ENCODE peak calls at places on chromosomes 16 and 17, in six cellular contexts. U is HCT116, L is H1, C is K562, K is endothelial cell of umbilical vein, N is GM23338. T is an unnamed sample. For H3K36me3, the result is how much of the 10 kb centered on the place peaks cover.

GRCh38 chr16:53090591-53091507 is 36.1 kb downstream of the CHD9 start:
- DNase-seq in U (no peak), L (no peak), C (no peak), K (peak), N (no peak), T (no peak)

GRCh38 chr16:84314814-84315213 is 20.1 kb downstream of the WFDC1 start:
- DNase-seq in U (no peak), L (no peak), C (no peak), K (no peak), N (no peak), T (no peak)

GRCh38 chr16:11032922-11033291 is 88.5 kb downstream of the CLEC16A start:
- DNase-seq in U (no peak), L (no peak), C (no peak), K (no peak), N (peak), T (no peak)

GRCh38 chr17:65553646-65554567 is 7.5 kb downstream of the AXIN2 start:
- DNase-seq in U (no peak), L (no peak), C (no peak), K (no peak), N (no peak), T (no peak)

GRCh38 chr17:68248199-68248825 is 469 bp downstream of the AMZ2 start:
- DNase-seq in U (no peak), L (no peak), C (no peak), K (no peak), N (no peak), T (no peak)

GRCh38 chr17:80254396-80255241 is 6.0 kb upstream of the RNF213 start:
- DNase-seq in U (peak), L (no peak), C (peak), K (peak), N (no peak), T (no peak)

GRCh38 chr17:4344926-4345325 is 21.5 kb downstream of the UBE2G1 start:
- DNase-seq in U (no peak), L (no peak), C (no peak), K (no peak), N (no peak), T (no peak)

GRCh38 chr16:86229283-86229682 is 281.0 kb upstream of the FOXF1 start:
- DNase-seq in U (no peak), L (no peak), C (no peak), K (no peak), N (no peak), T (no peak)

GRCh38 chr16:10037771-10038170 is 144.5 kb downstream of the GRIN2A start:
- DNase-seq in U (no peak), L (no peak), C (no peak), K (no peak), N (no peak), T (no peak)

GRCh38 chr16:29898786-29899515 is 399 bp downstream of the SEZ6L2 start:
- DNase-seq in U (no peak), L (peak), C (peak), K (no peak), N (peak), T (no peak)

GRCh38 chr17:31313982-31314787 is at the start of gene EVI2B:
- DNase-seq in U (no peak), L (no peak), C (no peak), K (peak), N (no peak), T (peak)

GRCh38 chr17:7021993-7022778 is 664 bp upstream of the BCL6B start:
- DNase-seq in U (no peak), L (peak), C (peak), K (peak), N (peak), T (no peak)

GRCh38 chr17:72976971-72977767 is 115.3 kb downstream of the SLC39A11 start:
- DNase-seq in U (peak), L (no peak), C (peak), K (peak), N (no peak), T (no peak)

GRCh38 chr17:38870259-38871165 is 654 bp downstream of the LASP1 start:
- DNase-seq in U (no peak), L (peak), C (peak), K (peak), N (peak), T (no peak)

GRCh38 chr17:61389670-61390478 is 9.8 kb upstream of the TBX2 start:
- DNase-seq in U (no peak), L (peak), C (peak), K (peak), N (peak), T (no peak)

GRCh38 chr16:76970087-76970744 is 220.8 kb upstream of the MON1B start:
- DNase-seq in U (no peak), L (no peak), C (no peak), K (peak), N (no peak), T (no peak)

GRCh38 chr16:81403601-81404391 is 40.8 kb upstream of the CMIP start:
- DNase-seq in U (peak), L (peak), C (peak), K (peak), N (peak), T (no peak)

GRCh38 chr17:47978324-47978723 is 7.4 kb downstream of the CDK5RAP3 start:
- DNase-seq in U (no peak), L (peak), C (peak), K (peak), N (peak), T (no peak)

GRCh38 chr17:496761-497586 is 144.4 kb upstream of the RPH3AL start:
- DNase-seq in U (no peak), L (no peak), C (no peak), K (no peak), N (no peak), T (no peak)

GRCh38 chr17:67467500-67468481 is 90.7 kb downstream of the PITPNC1 start:
- DNase-seq in U (no peak), L (no peak), C (no peak), K (no peak), N (no peak), T (no peak)

GRCh38 chr17:67471118-67471517 is 94.0 kb downstream of the PITPNC1 start:
- DNase-seq in U (no peak), L (no peak), C (no peak), K (no peak), N (no peak), T (no peak)

GRCh38 chr16:30356401-30357084 is 1.4 kb upstream of the CD2BP2 start:
- DNase-seq in U (no peak), L (no peak), C (no peak), K (no peak), N (no peak), T (no peak)

GRCh38 chr16:31181102-31181830 is 1.3 kb downstream of the FUS start:
- DNase-seq in U (no peak), L (no peak), C (peak), K (peak), N (no peak), T (no peak)

GRCh38 chr17:56595831-56596740 is 2.6 kb downstream of the NOG start:
- DNase-seq in U (no peak), L (peak), C (no peak), K (no peak), N (peak), T (no peak)

GRCh38 chr17:15910791-15911190 is 34.1 kb upstream of the ADORA2B start:
- DNase-seq in U (no peak), L (no peak), C (no peak), K (no peak), N (no peak), T (no peak)

GRCh38 chr17:81295678-81296381 is 723 bp upstream of the SLC38A10 start:
- DNase-seq in U (peak), L (no peak), C (no peak), K (peak), N (peak), T (no peak)

GRCh38 chr17:82884923-82885322 is 45.1 kb upstream of the ZNF750 start:
- DNase-seq in U (no peak), L (no peak), C (no peak), K (no peak), N (no peak), T (no peak)

GRCh38 chr16:31130899-31131298 is 4.6 kb downstream of the PRSS8 start:
- DNase-seq in U (no peak), L (peak), C (no peak), K (no peak), N (peak), T (no peak)

GRCh38 chr17:14670861-14671260 is 370.0 kb downstream of the HS3ST3B1 start:
- DNase-seq in U (no peak), L (no peak), C (no peak), K (no peak), N (no peak), T (no peak)

GRCh38 chr16:661184-661821 is 6.6 kb upstream of the RHOT2 start:
- DNase-seq in U (no peak), L (no peak), C (no peak), K (no peak), N (no peak), T (no peak)

GRCh38 chr16:80009971-80010659 is 409.6 kb upstream of the MAF start:
- DNase-seq in U (no peak), L (no peak), C (no peak), K (no peak), N (no peak), T (no peak)
- TF ChIP-seq POLR2AphosphoS5 in U (no peak), L (no peak), C (no peak), K (no peak), N (no peak), T (no peak)

DNA sequence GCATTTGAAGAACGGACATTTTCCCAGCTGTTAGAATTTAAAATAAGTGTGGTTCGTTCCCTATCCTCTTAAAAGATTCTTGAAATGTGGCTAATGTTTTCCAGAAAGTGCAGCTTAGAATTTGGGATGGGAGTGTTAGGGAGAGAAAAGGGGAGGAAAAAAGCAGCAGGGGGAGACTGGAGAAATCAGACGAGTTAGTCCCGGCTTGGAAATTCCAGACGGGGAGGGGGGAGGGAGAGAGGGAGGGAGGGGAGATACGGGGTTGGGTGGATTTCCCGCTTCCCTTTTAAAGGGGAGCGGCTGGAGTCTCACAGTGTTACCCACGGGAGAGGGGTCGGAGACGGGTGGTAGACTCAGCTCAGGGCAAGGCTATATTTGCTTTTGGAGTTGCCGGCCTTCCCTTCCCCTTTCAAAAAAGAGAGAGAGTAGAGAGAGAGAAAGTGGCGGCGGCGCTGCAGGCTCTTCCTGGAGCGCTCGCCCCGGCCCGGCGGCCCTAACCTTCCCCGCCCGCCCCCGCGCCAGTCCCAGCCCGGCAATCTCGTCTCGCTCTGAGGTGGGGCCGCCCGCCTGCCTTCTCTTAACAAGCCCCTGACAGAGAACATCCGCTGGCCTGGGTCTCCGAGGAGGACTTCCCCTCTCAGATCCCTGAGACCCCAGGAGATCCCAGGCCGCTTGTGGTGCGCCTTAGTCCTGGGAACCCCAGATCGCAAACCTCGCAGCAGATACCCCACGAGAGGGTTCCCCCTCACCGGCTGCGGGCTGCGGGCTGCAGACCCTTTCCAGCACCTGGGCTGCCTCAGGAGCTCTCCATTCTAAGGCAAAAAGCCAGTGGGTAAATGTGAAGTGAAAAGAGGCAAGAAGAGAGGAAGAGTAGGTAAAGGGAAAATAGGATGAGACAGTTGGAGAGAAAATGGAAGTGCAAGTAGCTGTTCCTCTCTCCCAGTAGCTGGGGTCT is 6.6 kb downstream of the IGF2BP1 start:
- DNase-seq in U (no peak), L (peak), C (peak), K (peak), N (peak), T (no peak)
- TF ChIP-seq EZH2 in U (peak), L (no peak), C (no peak), K (no peak), N (no peak), T (no peak)

DNA sequence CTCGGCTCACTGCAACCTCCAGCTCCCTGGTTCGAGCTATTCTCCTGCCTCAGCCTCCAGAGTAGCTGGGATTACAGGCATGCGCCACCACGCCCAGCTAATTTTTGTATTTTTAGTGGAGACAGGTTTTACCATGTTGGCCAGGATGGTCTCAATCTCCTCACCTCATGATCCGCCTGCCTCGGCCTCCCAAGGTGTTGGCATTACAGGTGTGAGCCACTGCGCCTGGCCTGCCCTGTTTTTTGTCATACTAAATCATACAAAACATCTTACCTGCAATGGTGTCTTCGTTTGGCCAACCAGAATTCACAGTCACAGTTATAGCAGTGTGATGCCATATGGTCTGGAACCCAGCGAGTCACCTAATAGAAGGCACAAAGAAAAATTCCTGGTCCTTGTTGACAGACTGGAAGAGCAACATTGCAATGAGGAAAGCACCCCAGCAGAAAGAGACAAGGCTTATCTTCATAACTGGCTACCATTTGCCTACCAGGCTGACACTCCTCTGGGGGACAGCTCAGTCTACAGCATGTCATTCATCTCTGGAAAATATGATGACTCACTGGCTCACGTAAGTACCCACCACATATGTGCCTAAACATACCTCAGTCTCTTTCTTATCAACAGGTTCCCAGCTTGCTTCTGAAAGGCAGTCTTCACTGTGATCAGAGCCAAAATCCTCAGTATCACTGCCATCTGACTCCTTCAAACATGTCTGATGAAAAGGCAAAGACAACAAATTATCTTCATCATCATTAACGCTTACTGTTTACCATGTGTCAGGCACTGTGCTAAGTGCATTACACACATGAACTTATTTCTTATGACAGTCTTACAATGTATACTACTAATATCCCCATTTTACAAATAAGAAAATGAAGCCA is 4.3 kb upstream of the HSF5 start:
- DNase-seq in U (no peak), L (peak), C (peak), K (no peak), N (no peak), T (no peak)
- H3K36me3 ChIP-seq in U (under half), L (half or more), C (half or more), K (under half), N (half or more), T (half or more)

DNA sequence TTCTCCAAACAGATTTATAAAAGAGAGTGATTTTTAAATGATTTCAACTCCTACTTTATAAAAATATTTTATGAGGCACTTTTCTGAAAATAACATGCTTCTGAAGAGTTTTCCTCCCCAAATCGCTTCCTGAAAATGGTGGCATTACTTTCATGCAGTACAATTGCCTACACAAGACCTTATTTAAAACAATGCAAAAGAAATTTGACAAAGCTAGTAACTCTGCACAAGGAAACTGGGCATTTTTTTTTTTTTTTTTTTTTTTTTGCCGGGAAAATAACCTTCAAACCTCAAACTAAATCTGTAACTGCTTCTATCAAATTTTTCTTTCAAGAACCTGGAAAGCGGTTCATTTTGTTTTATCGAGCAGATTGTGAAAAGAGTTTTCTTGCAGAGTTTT is 290.3 kb upstream of the SALL1 start:
- DNase-seq in U (no peak), L (no peak), C (no peak), K (no peak), N (no peak), T (no peak)
- TF ChIP-seq POLR2AphosphoS5 in U (no peak), L (no peak), C (no peak), K (no peak), N (no peak), T (no peak)